ENCODE peak calls at places on chromosomes 2 and 18, in seven cellular contexts. M, A, T, S, B, Y and R are unnamed samples.

GRCh38 chr2:97741251-97741650 is 27.9 kb downstream of the ZAP70 start:
- DNase-seq in M (no peak), A (no peak), T (peak), S (no peak), B (no peak), Y (no peak), R (no peak)

GRCh38 chr2:37657471-37657870 is 14.0 kb downstream of the CDC42EP3 start:
- DNase-seq in M (no peak), A (no peak), T (no peak), S (no peak), B (no peak), Y (no peak), R (no peak)

GRCh38 chr2:112644155-112644932 is 1.4 kb upstream of the SLC20A1 start:
- DNase-seq in M (no peak), A (no peak), T (no peak), S (no peak), B (no peak), Y (no peak), R (no peak)

GRCh38 chr18:68769423-68769822 is 28.5 kb upstream of the CCDC102B start:
- DNase-seq in M (no peak), A (peak), T (no peak), S (no peak), B (no peak), Y (no peak), R (no peak)

GRCh38 chr2:2149379-2149778 is 181.7 kb downstream of the MYT1L start:
- DNase-seq in M (no peak), A (no peak), T (no peak), S (no peak), B (no peak), Y (no peak), R (no peak)

GRCh38 chr2:145028055-145028630 is 508.2 kb upstream of the ZEB2 start:
- DNase-seq in M (no peak), A (no peak), T (no peak), S (no peak), B (no peak), Y (no peak), R (no peak)

GRCh38 chr2:219309278-219309677 is at the start of gene PTPRN:
- DNase-seq in M (no peak), A (no peak), T (no peak), S (peak), B (no peak), Y (peak), R (no peak)

GRCh38 chr18:11268691-11269686 is 119.6 kb upstream of the PIEZO2 start:
- DNase-seq in M (no peak), A (no peak), T (no peak), S (no peak), B (no peak), Y (peak), R (no peak)

GRCh38 chr2:83997889-83998288 is 461.2 kb downstream of the SUCLG1 start:
- DNase-seq in M (no peak), A (no peak), T (no peak), S (no peak), B (no peak), Y (no peak), R (no peak)

GRCh38 chr2:192286093-192286701 is 91.5 kb upstream of the TMEFF2 start:
- DNase-seq in M (no peak), A (no peak), T (no peak), S (no peak), B (no peak), Y (peak), R (peak)

GRCh38 chr2:26495705-26496271 is 17.9 kb upstream of the OTOF start:
- DNase-seq in M (no peak), A (no peak), T (no peak), S (no peak), B (peak), Y (no peak), R (no peak)

GRCh38 chr2:9637330-9637729 is 6.5 kb upstream of the YWHAQ start:
- DNase-seq in M (no peak), A (no peak), T (no peak), S (no peak), B (no peak), Y (peak), R (peak)

DNA sequence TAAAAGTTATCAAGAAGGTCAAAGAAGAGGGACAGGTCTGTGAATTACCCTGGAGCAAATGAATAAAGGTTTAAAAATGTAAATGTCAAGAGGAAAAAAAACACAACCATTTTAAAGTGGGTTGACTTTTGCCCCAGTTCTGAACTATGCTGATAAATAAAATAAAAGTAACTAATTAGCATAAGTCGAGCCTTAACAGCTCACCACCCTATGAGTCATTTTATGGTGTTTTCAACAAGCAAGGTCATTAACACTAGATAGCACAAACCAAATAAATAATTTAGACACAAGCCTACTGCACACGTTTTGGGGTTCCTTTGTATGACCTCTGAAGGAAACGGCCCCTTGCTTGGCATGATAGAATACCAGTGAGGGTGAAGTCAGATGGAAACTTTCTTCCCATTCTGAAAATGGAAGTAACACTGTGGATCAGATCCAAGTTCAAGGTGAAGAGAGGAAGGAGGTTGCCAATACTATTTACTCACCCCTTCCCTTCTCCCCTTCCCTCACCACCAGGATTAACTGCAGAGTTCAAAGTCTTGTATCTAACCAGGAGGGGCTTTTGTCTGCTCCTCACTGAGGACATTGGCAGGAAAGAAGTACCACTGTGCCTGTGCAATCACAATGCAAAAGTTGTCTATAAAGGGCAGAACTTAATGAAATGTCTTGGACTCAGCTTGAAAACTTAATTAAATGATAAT is 379.9 kb upstream of the ACVR2A start:
- DNase-seq in M (no peak), A (no peak), T (no peak), S (no peak), B (no peak), Y (no peak), R (no peak)
- TF ChIP-seq CTCF in M (no peak), A (no peak), T (no peak), S (no peak), B (no peak), Y (no peak), R (no peak)

GRCh38 chr2:170928824-170929685 is at the start of gene GORASP2:
- DNase-seq in M (peak), A (peak), T (peak), S (peak), B (peak), Y (peak), R (peak)

GRCh38 chr2:170929686-170930050 is 615 bp downstream of the GORASP2 start:
- DNase-seq in M (peak), A (peak), T (no peak), S (peak), B (peak), Y (peak), R (peak)

GRCh38 chr2:170932166-170932565 is 3.1 kb downstream of the GORASP2 start:
- DNase-seq in M (no peak), A (no peak), T (no peak), S (no peak), B (no peak), Y (no peak), R (no peak)

GRCh38 chr2:170930132-170931109 is 1.4 kb downstream of the GORASP2 start:
- DNase-seq in M (peak), A (no peak), T (no peak), S (no peak), B (no peak), Y (peak), R (peak)

GRCh38 chr2:170932948-170933347 is 3.9 kb downstream of the GORASP2 start:
- DNase-seq in M (no peak), A (no peak), T (no peak), S (no peak), B (no peak), Y (no peak), R (no peak)
- TF ChIP-seq CTCF in M (no peak), A (no peak), T (no peak), S (no peak), B (peak), Y (no peak), R (peak)

DNA sequence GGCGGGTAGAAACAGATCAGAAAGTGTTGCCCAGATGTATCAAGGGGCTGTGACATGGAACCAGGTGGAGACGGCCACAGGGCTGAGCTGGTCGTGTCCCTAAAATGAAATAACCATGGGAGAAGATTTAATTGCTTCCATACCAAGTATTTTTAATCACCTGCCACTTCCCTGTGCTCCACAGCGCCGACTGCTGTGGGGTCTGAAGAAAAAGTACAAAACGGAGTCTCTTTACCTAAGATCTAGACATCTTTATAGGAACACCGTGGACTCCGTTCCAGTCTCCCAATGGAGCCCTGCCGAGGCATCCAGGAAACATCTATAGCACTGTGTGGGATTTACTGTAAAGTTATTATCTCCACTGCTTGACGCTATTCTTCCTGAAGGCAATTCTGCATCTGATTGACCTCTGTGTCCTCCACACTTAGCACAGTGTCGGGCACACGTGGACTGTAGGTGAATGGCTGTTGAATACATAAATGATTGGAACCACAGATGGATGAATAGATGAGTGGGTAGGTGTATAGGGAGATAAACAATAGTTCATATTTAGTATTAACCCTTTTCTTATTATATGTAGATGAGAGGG is 21.6 kb upstream of the GYPC start:
- DNase-seq in M (peak), A (no peak), T (no peak), S (peak), B (no peak), Y (peak), R (no peak)
- TF ChIP-seq CTCF in M (peak), A (peak), T (peak), S (peak), B (peak), Y (peak), R (peak)

DNA sequence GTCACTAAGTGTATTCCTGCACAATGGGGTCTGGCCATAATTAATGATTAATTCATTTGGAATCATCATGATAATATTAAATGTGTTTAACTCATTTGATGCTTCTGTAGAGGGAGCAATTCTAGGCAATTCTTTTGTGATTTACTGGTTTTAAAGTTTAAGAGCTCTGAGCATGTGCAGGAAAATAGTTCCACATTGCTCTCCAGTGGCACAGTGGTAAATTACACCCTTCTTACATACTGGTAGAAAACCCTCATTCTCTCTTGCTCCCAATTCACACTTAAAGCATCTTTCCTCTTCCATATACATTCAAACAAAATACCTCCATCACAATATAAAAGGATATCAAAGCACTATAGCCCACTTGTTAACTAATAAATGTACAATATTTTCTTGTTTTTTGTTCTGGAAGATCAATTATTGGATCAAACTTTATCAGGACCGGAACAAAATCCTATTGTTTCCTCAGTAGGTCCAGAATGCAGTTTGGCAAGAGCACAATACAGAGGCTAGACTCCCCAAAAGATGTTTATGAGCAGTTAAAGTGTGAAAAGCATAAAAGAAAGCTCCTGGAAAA is 844.3 kb downstream of the MBD2 start:
- DNase-seq in M (peak), A (no peak), T (no peak), S (no peak), B (peak), Y (peak), R (peak)
- TF ChIP-seq CTCF in M (no peak), A (no peak), T (peak), S (peak), B (peak), Y (peak), R (peak)